ENCODE peak calls at places on chromosomes 5 and 9, in ten cellular contexts. Q is GM03348; L is sciatic nerve; U is activated CD4-positive, alpha-beta T cell treated with anti-CD3 and anti-CD28 coated beads for 48 hours; E is GM04504; O is AG08395; X is neuronal stem cell; Z is pancreas; S is fibroblast of the conjunctiva; C is stimulated activated CD4-positive, alpha-beta T cell treated with anti-CD3 and anti-CD28 coated beads, Interleukin-2, amount 100 ng/mL, for 48 hours. D is an unnamed sample.

GRCh38 chr9:77534376-77535057 is 113.6 kb downstream of the GNA14 start:
- DNase-seq in Q (no peak), L (no peak), U (no peak), E (no peak), O (no peak), X (no peak), Z (no peak), S (no peak), C (no peak), D (no peak)

GRCh38 chr9:137252555-137253506 is 1.7 kb downstream of the STPG3 start:
- DNase-seq in Q (no peak), L (no peak), U (no peak), E (no peak), O (no peak), X (no peak), Z (no peak), S (no peak), C (no peak), D (no peak)

GRCh38 chr5:146539973-146540372 is 24.0 kb upstream of the GPR151 start:
- DNase-seq in Q (no peak), L (no peak), U (no peak), E (no peak), O (no peak), X (no peak), Z (no peak), S (no peak), C (no peak), D (no peak)

GRCh38 chr9:2638871-2639673 is 17.5 kb downstream of the VLDLR start:
- DNase-seq in Q (no peak), L (no peak), U (peak), E (no peak), O (no peak), X (no peak), Z (no peak), S (no peak), C (no peak), D (no peak)

GRCh38 chr9:137070906-137071275 is 534 bp upstream of the SAPCD2 start:
- DNase-seq in Q (no peak), L (peak), U (no peak), E (no peak), O (peak), X (no peak), Z (no peak), S (no peak), C (no peak), D (no peak)

GRCh38 chr9:129342591-129342990 is 164.5 kb upstream of the IER5L start:
- DNase-seq in Q (no peak), L (no peak), U (no peak), E (no peak), O (no peak), X (no peak), Z (no peak), S (no peak), C (no peak), D (no peak)

GRCh38 chr5:150645070-150645700 is 4.7 kb downstream of the SYNPO start:
- DNase-seq in Q (peak), L (peak), U (no peak), E (peak), O (peak), X (peak), Z (peak), S (peak), C (no peak), D (peak)

GRCh38 chr5:138553437-138554095 is 10.5 kb upstream of the ETF1 start:
- DNase-seq in Q (no peak), L (no peak), U (no peak), E (no peak), O (no peak), X (no peak), Z (no peak), S (no peak), C (no peak), D (no peak)

GRCh38 chr5:88687253-88687955 is 195.6 kb downstream of the MEF2C start:
- DNase-seq in Q (no peak), L (no peak), U (no peak), E (no peak), O (no peak), X (no peak), Z (no peak), S (no peak), C (no peak), D (no peak)

GRCh38 chr9:33718987-33719386 is 76.4 kb upstream of the PRSS3 start:
- DNase-seq in Q (no peak), L (peak), U (no peak), E (no peak), O (no peak), X (no peak), Z (no peak), S (no peak), C (no peak), D (peak)

GRCh38 chr9:136201174-136201573 is 3.8 kb downstream of the LHX3 start:
- DNase-seq in Q (no peak), L (no peak), U (no peak), E (no peak), O (no peak), X (no peak), Z (no peak), S (no peak), C (no peak), D (no peak)

GRCh38 chr9:32590476-32590875 is 17.5 kb upstream of the NDUFB6 start:
- DNase-seq in Q (no peak), L (no peak), U (no peak), E (no peak), O (no peak), X (no peak), Z (no peak), S (no peak), C (no peak), D (no peak)

GRCh38 chr5:102866315-102866693 is 111.2 kb downstream of the PAM start:
- DNase-seq in Q (peak), L (no peak), U (no peak), E (no peak), O (no peak), X (no peak), Z (no peak), S (no peak), C (no peak), D (no peak)

GRCh38 chr5:9441610-9442009 is 104.3 kb downstream of the SEMA5A start:
- DNase-seq in Q (no peak), L (no peak), U (no peak), E (no peak), O (no peak), X (no peak), Z (no peak), S (no peak), C (no peak), D (peak)

GRCh38 chr9:91953723-91954122 is 3.7 kb upstream of the ROR2 start:
- DNase-seq in Q (no peak), L (no peak), U (no peak), E (no peak), O (no peak), X (no peak), Z (no peak), S (no peak), C (no peak), D (no peak)

GRCh38 chr9:131001990-131002389 is 7.0 kb upstream of the LAMC3 start:
- DNase-seq in Q (no peak), L (no peak), U (no peak), E (no peak), O (no peak), X (no peak), Z (no peak), S (no peak), C (no peak), D (no peak)

GRCh38 chr5:151319334-151319733 is 15.8 kb upstream of the SLC36A3 start:
- DNase-seq in Q (peak), L (no peak), U (no peak), E (no peak), O (peak), X (no peak), Z (no peak), S (no peak), C (no peak), D (peak)

GRCh38 chr5:132010645-132011560 is 555 bp downstream of the ACSL6 start:
- DNase-seq in Q (no peak), L (peak), U (peak), E (no peak), O (no peak), X (no peak), Z (peak), S (no peak), C (no peak), D (no peak)

GRCh38 chr5:173786296-173787187 is 101.6 kb upstream of the CPEB4 start:
- DNase-seq in Q (no peak), L (no peak), U (peak), E (no peak), O (no peak), X (peak), Z (peak), S (no peak), C (no peak), D (no peak)

GRCh38 chr9:133727876-133728441 is 10.2 kb downstream of the SARDH start:
- DNase-seq in Q (no peak), L (no peak), U (peak), E (no peak), O (no peak), X (no peak), Z (no peak), S (no peak), C (no peak), D (no peak)

GRCh38 chr5:113112435-113112834 is 135.8 kb downstream of the DCP2 start:
- DNase-seq in Q (peak), L (no peak), U (no peak), E (peak), O (peak), X (no peak), Z (no peak), S (peak), C (no peak), D (peak)

GRCh38 chr5:89728750-89729149 is 680.8 kb downstream of the CETN3 start:
- DNase-seq in Q (peak), L (peak), U (no peak), E (peak), O (peak), X (no peak), Z (no peak), S (peak), C (no peak), D (peak)

GRCh38 chr5:116576043-116576713 is 1.6 kb upstream of the SEMA6A start:
- DNase-seq in Q (peak), L (peak), U (peak), E (no peak), O (peak), X (peak), Z (peak), S (peak), C (peak), D (peak)

GRCh38 chr5:113102121-113102531 is 125.5 kb downstream of the DCP2 start:
- DNase-seq in Q (no peak), L (no peak), U (no peak), E (no peak), O (no peak), X (no peak), Z (no peak), S (no peak), C (no peak), D (peak)

GRCh38 chr5:123450114-123450513 is 26.9 kb upstream of the CEP120 start:
- DNase-seq in Q (no peak), L (no peak), U (no peak), E (no peak), O (no peak), X (no peak), Z (no peak), S (no peak), C (no peak), D (no peak)

GRCh38 chr9:125655691-125656410 is 51.2 kb downstream of the MAPKAP1 start:
- DNase-seq in Q (no peak), L (no peak), U (no peak), E (no peak), O (no peak), X (no peak), Z (no peak), S (no peak), C (no peak), D (no peak)

GRCh38 chr9:120331913-120332312 is 248.1 kb downstream of the CDK5RAP2 start:
- DNase-seq in Q (no peak), L (no peak), U (no peak), E (no peak), O (no peak), X (no peak), Z (no peak), S (no peak), C (no peak), D (no peak)

GRCh38 chr5:21663082-21663481 is 1190.1 kb downstream of the CDH12 start:
- DNase-seq in Q (no peak), L (no peak), U (peak), E (no peak), O (no peak), X (no peak), Z (no peak), S (no peak), C (no peak), D (no peak)

GRCh38 chr5:136636001-136636400 is 270.7 kb upstream of the TRPC7 start:
- DNase-seq in Q (no peak), L (no peak), U (no peak), E (no peak), O (no peak), X (no peak), Z (no peak), S (no peak), C (no peak), D (no peak)

GRCh38 chr5:151819830-151820229 is 48.1 kb downstream of the G3BP1 start:
- DNase-seq in Q (no peak), L (no peak), U (no peak), E (no peak), O (no peak), X (no peak), Z (no peak), S (no peak), C (no peak), D (no peak)

GRCh38 chr9:91211919-91212318 is 149.8 kb downstream of the AUH start:
- DNase-seq in Q (no peak), L (no peak), U (peak), E (no peak), O (no peak), X (no peak), Z (no peak), S (no peak), C (no peak), D (no peak)

GRCh38 chr9:76394896-76395244 is 644 bp upstream of the RFK start:
- DNase-seq in Q (peak), L (peak), U (peak), E (no peak), O (peak), X (no peak), Z (no peak), S (no peak), C (no peak), D (no peak)

GRCh38 chr5:44952376-44952775 is 143.6 kb downstream of the MRPS30 start:
- DNase-seq in Q (peak), L (no peak), U (peak), E (no peak), O (peak), X (no peak), Z (no peak), S (peak), C (no peak), D (peak)

GRCh38 chr5:110268283-110268682 is 458.2 kb downstream of the TMEM232 start:
- DNase-seq in Q (no peak), L (no peak), U (no peak), E (no peak), O (no peak), X (peak), Z (no peak), S (no peak), C (no peak), D (no peak)

GRCh38 chr5:125038477-125038876 is 292.0 kb upstream of the ZNF608 start:
- DNase-seq in Q (no peak), L (no peak), U (no peak), E (no peak), O (no peak), X (no peak), Z (no peak), S (no peak), C (no peak), D (no peak)

GRCh38 chr5:149441986-149442385 is 62.9 kb upstream of the IL17B start:
- DNase-seq in Q (no peak), L (no peak), U (no peak), E (no peak), O (no peak), X (no peak), Z (no peak), S (no peak), C (no peak), D (no peak)

GRCh38 chr9:893843-894420 is 52.4 kb downstream of the DMRT1 start:
- DNase-seq in Q (peak), L (peak), U (peak), E (peak), O (peak), X (peak), Z (peak), S (peak), C (peak), D (peak)

GRCh38 chr9:38228331-38229122 is 159.5 kb upstream of the SHB start:
- DNase-seq in Q (no peak), L (no peak), U (no peak), E (no peak), O (no peak), X (no peak), Z (no peak), S (no peak), C (no peak), D (no peak)

GRCh38 chr5:43560128-43560527 is 3.3 kb upstream of the PAIP1 start:
- DNase-seq in Q (no peak), L (no peak), U (no peak), E (no peak), O (no peak), X (no peak), Z (no peak), S (peak), C (no peak), D (peak)